ENCODE peak calls at places on chromosomes 5 and 9, in four cellular contexts. One of them, this sample, is unnamed.

GRCh38 chr5:167835146-167835545 is 456.3 kb upstream of the WWC1 start:
- DNase-seq in WTC11: no peak
- DNase-seq in K562: no peak
- DNase-seq in A549: no peak
- DNase-seq in this sample: no peak

GRCh38 chr5:44638286-44638869 is 170.4 kb upstream of the MRPS30 start:
- DNase-seq in K562: no peak
- DNase-seq in A549: no peak
- DNase-seq in WTC11: peak
- DNase-seq in this sample: no peak

GRCh38 chr9:70012569-70012968 is 31.1 kb upstream of the MAMDC2 start:
- DNase-seq in K562: no peak
- DNase-seq in WTC11: no peak
- DNase-seq in A549: no peak
- DNase-seq in this sample: no peak

GRCh38 chr9:133127340-133127981 is 6.4 kb upstream of the RALGDS start:
- DNase-seq in WTC11: no peak
- DNase-seq in K562: no peak
- DNase-seq in A549: no peak
- DNase-seq in this sample: no peak

GRCh38 chr5:31196309-31196708 is 2.8 kb downstream of the CDH6 start:
- DNase-seq in K562: no peak
- DNase-seq in A549: no peak
- DNase-seq in WTC11: no peak
- DNase-seq in this sample: peak

GRCh38 chr9:6864102-6864501 is 106.3 kb downstream of the KDM4C start:
- DNase-seq in WTC11: no peak
- DNase-seq in K562: no peak
- DNase-seq in A549: no peak
- DNase-seq in this sample: no peak

GRCh38 chr5:34487202-34487879 is 168.8 kb upstream of the RAI14 start:
- DNase-seq in WTC11: no peak
- DNase-seq in K562: no peak
- DNase-seq in A549: no peak
- DNase-seq in this sample: peak

GRCh38 chr5:20832204-20833080 is 844.4 kb upstream of the CDH18 start:
- DNase-seq in A549: no peak
- DNase-seq in WTC11: no peak
- DNase-seq in K562: peak
- DNase-seq in this sample: no peak

GRCh38 chr9:27566118-27566517 is 7.2 kb downstream of the C9orf72 start:
- DNase-seq in WTC11: no peak
- DNase-seq in K562: no peak
- DNase-seq in A549: no peak
- DNase-seq in this sample: peak

GRCh38 chr5:34585601-34586104 is 70.5 kb upstream of the RAI14 start:
- DNase-seq in K562: no peak
- DNase-seq in WTC11: no peak
- DNase-seq in A549: peak
- DNase-seq in this sample: peak

GRCh38 chr5:93382188-93382587 is 198.8 kb downstream of the NR2F1-AS1 start:
- DNase-seq in A549: no peak
- DNase-seq in WTC11: no peak
- DNase-seq in K562: no peak
- DNase-seq in this sample: no peak

GRCh38 chr9:101738566-101739183 is at the start of gene GRIN3A:
- DNase-seq in WTC11: peak
- DNase-seq in A549: peak
- DNase-seq in K562: peak
- DNase-seq in this sample: no peak

GRCh38 chr5:83149671-83150070 is 72.3 kb downstream of the XRCC4 start:
- DNase-seq in A549: peak
- DNase-seq in K562: no peak
- DNase-seq in WTC11: no peak
- DNase-seq in this sample: no peak

GRCh38 chr5:126098330-126099017 is 324.7 kb upstream of the GRAMD2B start:
- DNase-seq in A549: no peak
- DNase-seq in WTC11: no peak
- DNase-seq in K562: no peak
- DNase-seq in this sample: no peak

GRCh38 chr9:98652741-98653140 is 56.0 kb downstream of the GABBR2 start:
- DNase-seq in K562: no peak
- DNase-seq in WTC11: no peak
- DNase-seq in A549: no peak
- DNase-seq in this sample: no peak
- TF ChIP-seq HMGXB4 in K562: no peak
- TF ChIP-seq HMGXB4 in WTC11: no peak
- TF ChIP-seq HMGXB4 in A549: no peak
- TF ChIP-seq HMGXB4 in this sample: no peak

GRCh38 chr5:40383719-40384651 is 295.7 kb upstream of the PTGER4 start:
- DNase-seq in A549: no peak
- DNase-seq in WTC11: no peak
- DNase-seq in K562: no peak
- DNase-seq in this sample: no peak
- TF ChIP-seq HMGXB4 in A549: no peak
- TF ChIP-seq HMGXB4 in WTC11: no peak
- TF ChIP-seq HMGXB4 in K562: no peak
- TF ChIP-seq HMGXB4 in this sample: no peak

GRCh38 chr5:179439181-179439990 is 94.1 kb upstream of the ADAMTS2 start:
- DNase-seq in WTC11: no peak
- DNase-seq in K562: no peak
- DNase-seq in A549: no peak
- DNase-seq in this sample: no peak

GRCh38 chr5:179436321-179437122 is 91.3 kb upstream of the ADAMTS2 start:
- DNase-seq in K562: no peak
- DNase-seq in A549: no peak
- DNase-seq in WTC11: no peak
- DNase-seq in this sample: no peak

GRCh38 chr5:179437341-179438001 is 92.2 kb upstream of the ADAMTS2 start:
- DNase-seq in K562: no peak
- DNase-seq in WTC11: no peak
- DNase-seq in A549: no peak
- DNase-seq in this sample: no peak

GRCh38 chr5:179438461-179438860 is 93.2 kb upstream of the ADAMTS2 start:
- DNase-seq in A549: no peak
- DNase-seq in K562: no peak
- DNase-seq in WTC11: no peak
- DNase-seq in this sample: no peak

DNA sequence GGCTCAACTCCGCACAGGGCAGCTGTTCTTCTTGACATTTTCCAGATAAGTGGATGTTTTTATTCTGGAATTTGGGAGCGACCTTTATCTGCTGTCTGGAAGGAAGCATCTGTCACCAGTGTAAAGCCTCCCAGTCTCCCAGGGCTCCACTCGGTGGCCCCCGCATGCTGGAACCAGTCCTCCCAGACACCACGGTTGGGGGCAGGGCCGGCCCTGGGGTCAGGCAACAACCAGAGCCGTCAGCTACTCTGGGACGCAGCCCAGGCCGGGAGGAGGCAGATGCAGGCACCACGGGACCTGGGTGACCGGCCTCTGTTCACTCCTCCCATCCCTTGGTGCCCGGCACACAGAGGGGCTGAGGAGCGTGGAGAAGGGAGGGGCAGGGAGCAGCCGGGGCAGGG is 92.8 kb upstream of the ADAMTS2 start:
- DNase-seq in K562: no peak
- DNase-seq in A549: no peak
- DNase-seq in WTC11: no peak
- DNase-seq in this sample: no peak
- TF ChIP-seq HMGXB4 in K562: no peak
- TF ChIP-seq HMGXB4 in A549: no peak
- TF ChIP-seq HMGXB4 in WTC11: no peak
- TF ChIP-seq HMGXB4 in this sample: no peak

GRCh38 chr9:13627502-13627901 is 348.0 kb upstream of the MPDZ start:
- DNase-seq in K562: no peak
- DNase-seq in A549: no peak
- DNase-seq in WTC11: no peak
- DNase-seq in this sample: no peak

GRCh38 chr9:13629067-13629466 is 349.6 kb upstream of the MPDZ start:
- DNase-seq in A549: no peak
- DNase-seq in WTC11: no peak
- DNase-seq in K562: no peak
- DNase-seq in this sample: no peak

GRCh38 chr9:13626601-13627000 is 347.1 kb upstream of the MPDZ start:
- DNase-seq in A549: no peak
- DNase-seq in WTC11: no peak
- DNase-seq in K562: no peak
- DNase-seq in this sample: no peak

GRCh38 chr9:13628526-13628925 is 349.0 kb upstream of the MPDZ start:
- DNase-seq in WTC11: no peak
- DNase-seq in K562: no peak
- DNase-seq in A549: no peak
- DNase-seq in this sample: no peak

DNA sequence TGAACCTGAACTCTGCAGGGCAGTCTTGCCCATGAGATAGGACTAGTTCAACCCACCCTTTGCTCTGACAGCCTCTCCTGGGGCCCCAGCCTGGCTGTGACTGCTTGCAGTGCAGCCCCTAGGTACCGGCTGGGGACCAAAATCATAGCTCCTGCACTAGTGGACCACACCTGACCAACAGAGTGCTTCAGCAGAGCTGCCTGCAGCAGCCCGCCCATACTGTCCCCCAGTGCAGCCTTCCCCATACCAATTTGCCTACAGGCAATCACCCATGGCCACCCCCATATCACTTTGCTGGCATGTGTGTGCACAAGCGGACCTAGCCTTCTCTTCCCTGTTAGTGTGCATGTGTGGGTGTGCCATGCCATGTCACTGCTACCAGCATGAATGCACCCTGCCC is 347.6 kb upstream of the MPDZ start:
- DNase-seq in WTC11: no peak
- DNase-seq in A549: no peak
- DNase-seq in K562: no peak
- DNase-seq in this sample: no peak
- TF ChIP-seq HMGXB4 in WTC11: no peak
- TF ChIP-seq HMGXB4 in A549: no peak
- TF ChIP-seq HMGXB4 in K562: no peak
- TF ChIP-seq HMGXB4 in this sample: no peak

DNA sequence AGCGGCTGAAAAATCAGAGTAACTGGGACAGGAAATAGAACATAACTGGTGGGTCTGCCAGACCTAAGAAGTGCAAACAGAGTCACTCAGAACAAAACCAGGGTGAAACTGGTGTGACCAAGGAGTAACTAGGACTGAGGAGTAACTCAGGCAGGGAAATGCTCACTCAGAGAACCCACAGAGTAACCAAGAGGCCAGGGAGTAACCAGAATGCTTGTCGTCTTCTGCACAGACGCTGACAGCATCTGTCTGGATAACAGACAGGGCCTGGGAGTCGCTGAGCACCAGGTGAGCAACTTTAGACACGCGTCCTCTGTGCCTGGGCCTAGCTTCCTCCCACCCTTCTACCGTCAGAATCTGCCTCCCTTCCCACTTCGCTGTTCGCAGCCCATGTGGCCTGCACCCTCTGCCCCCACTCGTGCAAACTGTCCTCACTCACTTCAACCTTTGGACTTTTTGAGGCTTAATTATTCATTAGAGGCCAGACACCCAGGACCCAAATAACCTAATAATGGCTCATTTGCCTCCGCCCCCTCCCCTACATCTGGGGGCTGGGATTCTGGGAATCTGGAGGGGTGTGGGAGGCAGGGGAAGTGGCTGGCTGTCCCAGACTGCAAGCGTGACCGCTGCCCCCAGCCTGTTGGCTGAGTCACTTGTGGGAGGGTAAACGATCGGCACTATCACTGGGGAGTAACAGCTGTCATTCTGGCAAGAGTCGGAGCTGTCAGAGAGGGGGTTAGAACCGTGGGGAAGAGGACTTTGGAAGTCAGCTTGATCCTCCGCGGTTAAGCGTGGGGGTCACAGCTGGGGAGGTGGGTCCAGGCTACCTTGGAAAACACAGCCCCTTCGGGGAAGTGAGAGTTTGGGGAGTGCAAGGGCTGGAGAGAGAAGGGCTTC is 638 bp downstream of the AQP3 start:
- DNase-seq in K562: peak
- DNase-seq in A549: peak
- DNase-seq in WTC11: no peak
- DNase-seq in this sample: peak
- TF ChIP-seq HMGXB4 in K562: no peak
- TF ChIP-seq HMGXB4 in A549: no peak
- TF ChIP-seq HMGXB4 in WTC11: no peak
- TF ChIP-seq HMGXB4 in this sample: no peak

GRCh38 chr5:42994285-42995151 is 45.6 kb downstream of the ANXA2R start:
- DNase-seq in WTC11: peak
- DNase-seq in A549: peak
- DNase-seq in K562: peak
- DNase-seq in this sample: peak
- TF ChIP-seq HMGXB4 in WTC11: peak
- TF ChIP-seq HMGXB4 in A549: no peak
- TF ChIP-seq HMGXB4 in K562: peak
- TF ChIP-seq HMGXB4 in this sample: peak

GRCh38 chr5:135645336-135645735 is 66.5 kb upstream of the CXCL14 start:
- DNase-seq in K562: no peak
- DNase-seq in A549: no peak
- DNase-seq in WTC11: no peak
- DNase-seq in this sample: no peak
- TF ChIP-seq HMGXB4 in K562: no peak
- TF ChIP-seq HMGXB4 in A549: no peak
- TF ChIP-seq HMGXB4 in WTC11: no peak
- TF ChIP-seq HMGXB4 in this sample: no peak

GRCh38 chr9:127877566-127877998 is at the start of gene AK1:
- DNase-seq in K562: peak
- DNase-seq in A549: no peak
- DNase-seq in WTC11: peak
- DNase-seq in this sample: no peak

GRCh38 chr9:127876764-127877562 is 512 bp downstream of the AK1 start:
- DNase-seq in WTC11: no peak
- DNase-seq in K562: no peak
- DNase-seq in A549: no peak
- DNase-seq in this sample: no peak

GRCh38 chr9:127878652-127879377 is 1.3 kb upstream of the AK1 start:
- DNase-seq in WTC11: no peak
- DNase-seq in K562: no peak
- DNase-seq in A549: no peak
- DNase-seq in this sample: no peak

GRCh38 chr9:127876026-127876763 is 1.3 kb downstream of the AK1 start:
- DNase-seq in WTC11: no peak
- DNase-seq in K562: no peak
- DNase-seq in A549: no peak
- DNase-seq in this sample: no peak

DNA sequence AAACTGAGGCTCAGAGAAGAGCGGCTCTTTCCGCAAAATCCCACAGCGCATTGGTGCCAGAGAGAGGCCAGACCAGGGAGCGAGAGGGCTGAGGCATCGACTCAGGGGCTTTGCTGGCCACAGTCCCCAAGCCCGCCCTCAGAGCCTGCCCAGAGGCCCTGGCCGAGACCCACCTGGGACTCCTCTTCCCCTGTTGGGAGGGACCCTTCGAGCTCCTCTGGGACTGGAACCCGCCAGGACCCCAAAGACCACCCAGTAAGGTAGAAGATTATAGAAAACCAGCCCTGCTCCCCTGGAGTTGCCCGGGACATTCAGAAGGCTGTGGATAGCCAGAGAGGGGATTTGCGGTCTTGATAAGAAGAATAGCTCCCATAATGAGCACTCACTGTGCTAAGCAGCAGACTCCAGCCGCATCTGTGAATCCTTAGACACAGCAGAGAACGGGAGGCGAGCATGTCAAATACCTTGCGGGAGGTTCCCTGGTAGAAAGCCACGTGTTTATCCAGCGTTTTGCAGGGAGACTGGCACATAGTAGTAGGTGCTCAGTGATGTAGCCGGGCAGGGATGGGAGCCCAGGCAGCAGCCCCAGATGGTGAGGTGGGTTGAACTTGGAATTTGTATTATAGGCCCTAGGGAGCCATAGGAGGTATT is 651 bp upstream of the AK1 start:
- DNase-seq in K562: peak
- DNase-seq in WTC11: no peak
- DNase-seq in A549: no peak
- DNase-seq in this sample: no peak
- TF ChIP-seq HMGXB4 in K562: no peak
- TF ChIP-seq HMGXB4 in WTC11: no peak
- TF ChIP-seq HMGXB4 in A549: no peak
- TF ChIP-seq HMGXB4 in this sample: no peak